ENCODE peak calls at places on chromosome 4, in five cellular contexts. F is sigmoid colon, S is ovary, D is upper lobe of left lung, Q is Peyer's patch. N is an unnamed sample. For H3K27me3, the result is how much of the 10 kb centered on the place peaks cover.

GRCh38 chr4:15004701-15005301 is 2.5 kb downstream of the CPEB2 start:
- DNase-seq in F (peak), S (peak), D (peak), Q (peak), N (peak)

GRCh38 chr4:12393631-12394262 is 965.1 kb upstream of the HS3ST1 start:
- DNase-seq in F (no peak), S (no peak), D (no peak), Q (no peak), N (no peak)

GRCh38 chr4:85783483-85783882 is 308.5 kb downstream of the ARHGAP24 start:
- DNase-seq in F (no peak), S (no peak), D (no peak), Q (no peak), N (no peak)

GRCh38 chr4:116480486-116480990 is 604.8 kb downstream of the TRAM1L1 start:
- DNase-seq in F (no peak), S (no peak), D (no peak), Q (no peak), N (no peak)

GRCh38 chr4:108172231-108172779 is 3.6 kb upstream of the LEF1 start:
- DNase-seq in F (no peak), S (peak), D (no peak), Q (no peak), N (no peak)

GRCh38 chr4:55931833-55932232 is 16.9 kb upstream of the CEP135 start:
- DNase-seq in F (no peak), S (no peak), D (no peak), Q (no peak), N (no peak)

GRCh38 chr4:112589207-112589606 is 47.5 kb downstream of the ZGRF1 start:
- DNase-seq in F (no peak), S (no peak), D (no peak), Q (no peak), N (no peak)

GRCh38 chr4:127069675-127070074 is 563.1 kb upstream of the INTU start:
- DNase-seq in F (no peak), S (no peak), D (no peak), Q (no peak), N (no peak)

GRCh38 chr4:78057135-78057599 is at the start of gene FRAS1:
- DNase-seq in F (peak), S (peak), D (peak), Q (peak), N (no peak)

GRCh38 chr4:173217727-173218126 is 49.1 kb downstream of the GALNT7 start:
- DNase-seq in F (no peak), S (no peak), D (no peak), Q (no peak), N (no peak)

GRCh38 chr4:6909113-6909969 is at the start of gene TBC1D14:
- DNase-seq in F (peak), S (peak), D (peak), Q (peak), N (peak)

GRCh38 chr4:165839615-165840333 is 33.3 kb upstream of the TLL1 start:
- DNase-seq in F (no peak), S (no peak), D (no peak), Q (no peak), N (no peak)

GRCh38 chr4:181350578-181351420 is 892.4 kb upstream of the TENM3 start:
- DNase-seq in F (no peak), S (no peak), D (no peak), Q (no peak), N (no peak)

GRCh38 chr4:152785639-152786517 is 6.1 kb downstream of the ARFIP1 start:
- DNase-seq in F (no peak), S (no peak), D (no peak), Q (no peak), N (no peak)

GRCh38 chr4:179855471-179855870 is 2387.7 kb upstream of the TENM3 start:
- DNase-seq in F (no peak), S (no peak), D (no peak), Q (no peak), N (no peak)

GRCh38 chr4:10085386-10085785 is 31.2 kb downstream of the WDR1 start:
- DNase-seq in F (peak), S (peak), D (peak), Q (peak), N (no peak)

GRCh38 chr4:121952290-121952689 is 430 bp upstream of the TRPC3 start:
- DNase-seq in F (no peak), S (no peak), D (no peak), Q (no peak), N (no peak)
- H3K27me3 ChIP-seq in F (under half), S (under half), D (under half), Q (under half), N (under half)

DNA sequence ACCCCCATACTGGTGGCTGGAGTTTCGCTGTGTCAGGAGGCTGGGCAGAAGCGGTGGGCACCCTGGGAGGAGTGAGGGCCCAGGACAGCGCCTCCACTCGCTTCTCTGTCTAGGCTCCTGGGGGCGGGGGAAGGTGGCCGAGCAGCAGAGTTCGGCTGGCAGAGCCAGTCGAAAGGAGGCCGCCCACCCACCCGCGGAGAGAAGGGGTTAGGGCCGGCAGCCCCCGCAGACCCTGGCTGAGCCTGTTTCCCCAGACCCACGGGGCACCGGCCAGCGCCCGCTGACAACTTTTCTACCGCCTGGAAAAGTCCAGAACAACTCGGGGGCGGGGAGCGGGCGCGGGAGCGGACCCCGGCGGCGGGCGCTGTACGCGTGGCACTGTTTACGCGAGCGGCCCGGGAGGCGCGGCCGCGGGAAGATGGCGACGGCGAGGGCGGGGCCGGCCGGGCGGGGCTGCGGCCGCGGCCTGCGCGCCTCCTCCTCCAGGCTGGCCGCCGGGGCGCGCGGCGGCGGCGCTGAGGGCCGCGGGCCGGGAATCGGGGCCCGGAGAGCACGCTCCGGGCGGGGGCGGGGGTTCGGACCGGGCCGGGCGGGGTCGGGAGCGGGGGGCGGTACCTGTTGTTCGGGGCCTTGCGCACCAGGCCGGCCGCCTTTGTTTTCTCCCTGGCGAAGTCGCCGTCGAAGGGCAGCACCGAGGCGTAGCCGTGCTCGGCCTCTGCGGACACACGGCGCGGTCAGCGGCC is 628 bp downstream of the MXD4 start:
- DNase-seq in F (peak), S (peak), D (peak), Q (peak), N (no peak)
- TF ChIP-seq POLR2A in F (no peak), S (no peak), D (peak), Q (no peak), N (no peak)

GRCh38 chr4:8083086-8083825 is 75.4 kb downstream of the ABLIM2 start:
- DNase-seq in F (no peak), S (no peak), D (no peak), Q (no peak), N (no peak)
- H3K27me3 ChIP-seq in F (under half), S (under half), D (under half), Q (under half), N (under half)

DNA sequence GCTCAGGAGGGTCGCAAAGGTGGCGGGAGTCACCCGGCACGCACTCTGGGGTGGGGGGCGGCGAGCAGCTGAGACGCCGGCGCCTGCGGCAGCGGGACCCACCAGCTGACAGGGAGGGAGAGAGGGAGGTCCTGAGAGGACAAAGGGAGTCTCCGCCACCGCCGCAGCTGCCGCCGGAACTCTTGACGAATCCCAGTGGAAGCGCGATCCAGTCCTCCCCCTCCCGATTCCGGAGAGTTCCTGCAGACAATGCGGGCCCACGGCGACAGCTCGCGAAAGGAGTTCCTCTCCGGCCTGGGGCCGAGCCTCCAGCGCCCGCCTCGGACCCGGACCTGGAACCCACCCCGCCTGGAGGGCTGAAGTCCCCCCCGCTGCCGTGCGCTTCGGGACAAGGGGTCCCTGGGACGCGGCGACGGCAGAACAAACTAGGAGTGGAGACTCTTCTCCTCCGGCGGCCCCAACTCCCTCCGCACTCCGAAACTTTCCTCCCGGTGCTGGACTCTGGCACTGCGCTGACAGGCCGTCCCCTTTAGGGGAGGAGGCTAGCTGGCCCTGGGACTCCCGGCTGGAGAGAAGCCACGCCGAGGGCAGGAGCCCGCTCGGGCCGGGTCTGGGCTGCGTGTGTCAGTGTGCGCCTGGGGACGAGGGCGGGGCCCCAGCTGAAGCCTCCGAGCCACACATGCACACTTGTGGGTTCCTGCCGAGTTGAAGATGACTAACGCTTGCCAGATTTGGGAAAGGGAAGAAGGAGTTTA is at the start of gene ANTXR2:
- DNase-seq in F (peak), S (peak), D (peak), Q (peak), N (peak)
- TF ChIP-seq POLR2A in F (peak), S (peak), D (peak), Q (peak), N (no peak)

GRCh38 chr4:121143126-121143525 is 21.0 kb downstream of the TNIP3 start:
- DNase-seq in F (no peak), S (no peak), D (no peak), Q (no peak), N (no peak)
- H3K27me3 ChIP-seq in F (under half), S (under half), D (under half), Q (under half), N (under half)

GRCh38 chr4:99572527-99573240 is 1.9 kb upstream of the MTTP start:
- DNase-seq in F (no peak), S (no peak), D (no peak), Q (no peak), N (no peak)
- TF ChIP-seq POLR2A in F (no peak), S (no peak), D (no peak), Q (no peak), N (no peak)

GRCh38 chr4:3424522-3425095 is 17.2 kb upstream of the HGFAC start:
- DNase-seq in F (no peak), S (no peak), D (no peak), Q (no peak), N (no peak)

GRCh38 chr4:3422241-3422801 is 19.4 kb upstream of the HGFAC start:
- DNase-seq in F (no peak), S (no peak), D (no peak), Q (no peak), N (no peak)

GRCh38 chr4:3423406-3423805 is 18.4 kb upstream of the HGFAC start:
- DNase-seq in F (no peak), S (no peak), D (no peak), Q (no peak), N (no peak)

GRCh38 chr4:3422808-3423297 is 18.9 kb upstream of the HGFAC start:
- DNase-seq in F (no peak), S (no peak), D (no peak), Q (no peak), N (no peak)

GRCh38 chr4:3423952-3424351 is 17.8 kb upstream of the HGFAC start:
- DNase-seq in F (no peak), S (no peak), D (no peak), Q (no peak), N (no peak)
- H3K27me3 ChIP-seq in F (under half), S (under half), D (under half), Q (under half), N (under half)

GRCh38 chr4:82428526-82428968 is 1.7 kb downstream of the HNRNPDL start:
- DNase-seq in F (no peak), S (no peak), D (no peak), Q (no peak), N (no peak)

GRCh38 chr4:82421796-82422560 is 8.3 kb downstream of the HNRNPDL start:
- DNase-seq in F (no peak), S (no peak), D (no peak), Q (no peak), N (no peak)

GRCh38 chr4:82422616-82423015 is 7.6 kb downstream of the HNRNPDL start:
- DNase-seq in F (no peak), S (no peak), D (no peak), Q (no peak), N (no peak)

GRCh38 chr4:82423245-82424054 is 6.8 kb downstream of the HNRNPDL start:
- DNase-seq in F (no peak), S (no peak), D (no peak), Q (no peak), N (no peak)

DNA sequence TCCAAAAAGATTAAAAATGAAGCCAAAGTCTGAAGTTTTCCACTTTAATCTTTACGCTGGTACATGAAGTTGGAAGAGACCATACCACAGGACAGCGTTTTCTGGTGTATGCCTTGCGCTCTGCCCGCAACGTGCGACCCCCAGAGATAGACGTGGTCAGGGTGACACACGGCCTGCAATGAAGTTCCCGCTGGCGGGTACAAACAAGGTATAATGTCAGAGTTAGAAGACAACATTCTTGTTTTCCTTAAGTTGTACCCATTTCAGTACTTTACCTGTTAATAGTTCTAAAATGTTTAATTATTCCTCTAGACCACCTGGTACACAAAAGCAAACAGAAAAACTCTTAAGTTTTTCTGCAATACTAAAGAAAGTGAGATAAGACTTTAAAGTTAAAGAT is 4.8 kb downstream of the HNRNPDL start:
- DNase-seq in F (no peak), S (no peak), D (no peak), Q (no peak), N (no peak)
- TF ChIP-seq POLR2A in F (no peak), S (no peak), D (no peak), Q (no peak), N (no peak)

GRCh38 chr4:80268081-80268823 is 1.8 kb downstream of the FGF5 start:
- DNase-seq in F (no peak), S (no peak), D (no peak), Q (no peak), N (no peak)
- H3K27me3 ChIP-seq in F (under half), S (under half), D (under half), Q (under half), N (half or more)